ENCODE peak calls at places on chromosome 15, in four cellular contexts. M is HL-60, Y is K562, X is GM12878. Q is an unnamed sample.

GRCh38 chr15:98734472-98735284 is 86.3 kb downstream of the IGF1R start:
- DNase-seq in Y (no peak), M (peak), X (no peak), Q (no peak)

GRCh38 chr15:31206386-31207174 is 105.1 kb upstream of the TRPM1 start:
- DNase-seq in X (no peak), M (no peak), Y (no peak), Q (no peak)

GRCh38 chr15:40918799-40919392 is 10.2 kb upstream of the DLL4 start:
- DNase-seq in M (no peak), X (no peak), Y (peak), Q (no peak)

GRCh38 chr15:78206326-78207109 is 27.8 kb downstream of the ACSBG1 start:
- DNase-seq in M (no peak), X (no peak), Y (no peak), Q (no peak)

GRCh38 chr15:84883433-84883832 is 1.0 kb upstream of the SLC28A1 start:
- DNase-seq in M (no peak), X (no peak), Y (no peak), Q (no peak)

GRCh38 chr15:60649845-60650548 is 171.1 kb upstream of the ICE2 start:
- DNase-seq in M (no peak), Y (no peak), X (peak), Q (no peak)

GRCh38 chr15:40751745-40752144 is 3.3 kb downstream of the RMDN3 start:
- DNase-seq in M (no peak), X (no peak), Y (no peak), Q (no peak)

GRCh38 chr15:60070838-60071493 is 66.9 kb downstream of the FOXB1 start:
- DNase-seq in Y (no peak), M (no peak), X (no peak), Q (no peak)

GRCh38 chr15:66786222-66786621 is 84.2 kb downstream of the SMAD6 start:
- DNase-seq in X (no peak), M (no peak), Y (no peak), Q (no peak)

GRCh38 chr15:66072616-66073361 is 180.8 kb downstream of the MEGF11 start:
- DNase-seq in X (no peak), M (no peak), Y (no peak), Q (no peak)

GRCh38 chr15:39432007-39432406 is 148.9 kb upstream of the THBS1 start:
- DNase-seq in X (no peak), Y (no peak), M (no peak), Q (no peak)

GRCh38 chr15:95799286-95800187 is 531.0 kb upstream of the NR2F2 start:
- DNase-seq in X (no peak), M (no peak), Y (no peak), Q (no peak)

GRCh38 chr15:31400222-31400927 is 73.7 kb downstream of the KLF13 start:
- DNase-seq in M (no peak), X (no peak), Y (no peak), Q (no peak)

GRCh38 chr15:68812596-68813548 is 7.8 kb downstream of the ANP32A start:
- DNase-seq in M (no peak), Y (no peak), X (no peak), Q (no peak)

DNA sequence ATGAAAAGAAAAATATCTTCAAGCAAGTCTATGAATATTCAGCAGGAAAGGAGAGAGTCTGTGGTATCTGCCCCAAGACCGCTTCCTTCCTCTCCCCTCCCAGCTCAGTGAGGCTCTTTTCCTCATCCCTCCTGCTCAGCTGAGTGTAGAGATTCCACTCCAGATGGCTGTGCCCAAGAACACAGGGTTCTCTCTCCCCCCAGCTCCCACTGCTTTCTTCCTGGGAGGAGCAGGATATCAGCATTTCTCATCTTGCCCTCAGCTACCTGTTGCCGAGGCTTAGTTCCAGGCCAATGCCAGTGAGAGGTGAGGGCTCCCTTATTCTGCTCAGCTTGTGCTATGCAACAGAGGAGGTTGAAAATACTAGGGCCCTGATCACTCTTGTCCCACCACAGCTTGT is 211.9 kb downstream of the SV2B start:
- DNase-seq in Y (no peak), X (no peak), M (peak), Q (no peak)
- TF ChIP-seq SPI1 in Y (no peak), X (no peak), M (peak), Q (no peak)

DNA sequence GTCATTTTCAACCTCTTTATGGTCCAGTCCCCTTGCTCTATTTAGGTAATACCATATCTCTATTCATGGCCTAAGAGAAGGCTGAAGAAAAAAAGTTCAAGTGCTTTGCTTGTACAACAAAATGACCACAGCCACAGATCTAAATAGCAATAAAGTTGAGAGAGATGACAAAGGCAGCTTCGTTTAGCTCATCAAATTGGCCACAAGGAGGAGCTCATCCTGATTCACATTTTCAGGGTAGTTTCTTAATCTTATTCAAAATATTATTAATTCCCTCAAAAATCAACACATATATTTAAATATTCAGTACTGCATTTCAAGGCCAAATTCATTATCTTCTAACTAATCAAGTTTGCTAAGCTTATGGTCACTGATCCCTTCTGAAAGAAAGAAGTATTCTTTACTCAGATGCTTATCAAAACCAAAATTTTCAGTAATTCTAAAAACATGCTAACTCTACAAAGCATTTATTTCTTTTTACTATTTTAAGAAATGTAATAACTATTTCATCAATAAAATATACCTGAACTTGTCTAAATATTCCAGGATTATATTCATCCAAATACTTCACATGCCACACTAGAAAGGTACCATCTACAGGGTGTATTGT is 85.5 kb downstream of the DMXL2 start:
- DNase-seq in Y (peak), M (no peak), X (no peak), Q (no peak)
- TF ChIP-seq SPI1 in Y (no peak), M (no peak), X (no peak), Q (no peak)

DNA sequence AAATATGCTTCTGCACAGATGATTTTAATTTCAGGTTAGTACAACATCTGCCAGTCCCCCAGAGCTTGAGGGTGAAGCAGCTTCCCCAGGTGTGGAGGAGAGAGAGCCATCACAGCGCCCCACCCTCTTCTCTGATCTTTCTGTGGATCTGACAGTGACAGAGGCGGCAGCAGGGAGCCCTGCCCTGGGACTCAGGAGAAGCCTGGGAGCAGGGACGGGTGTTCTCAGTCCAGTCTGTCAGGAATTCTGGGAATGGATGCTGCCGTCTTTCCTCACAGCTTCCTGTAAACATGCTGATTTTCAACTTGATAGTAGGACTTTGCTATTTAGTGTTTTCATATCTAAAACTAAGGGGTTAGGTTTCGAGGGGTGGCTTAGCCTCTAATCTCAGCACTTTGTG is 11.4 kb upstream of the RAB8B start:
- DNase-seq in X (no peak), M (no peak), Y (peak), Q (no peak)
- TF ChIP-seq SPI1 in X (no peak), M (no peak), Y (no peak), Q (no peak)

GRCh38 chr15:72534522-72534921 is 60.4 kb downstream of the ARIH1 start:
- DNase-seq in M (no peak), X (no peak), Y (no peak), Q (no peak)
- TF ChIP-seq SPI1 in M (no peak), X (no peak), Y (no peak), Q (no peak)

DNA sequence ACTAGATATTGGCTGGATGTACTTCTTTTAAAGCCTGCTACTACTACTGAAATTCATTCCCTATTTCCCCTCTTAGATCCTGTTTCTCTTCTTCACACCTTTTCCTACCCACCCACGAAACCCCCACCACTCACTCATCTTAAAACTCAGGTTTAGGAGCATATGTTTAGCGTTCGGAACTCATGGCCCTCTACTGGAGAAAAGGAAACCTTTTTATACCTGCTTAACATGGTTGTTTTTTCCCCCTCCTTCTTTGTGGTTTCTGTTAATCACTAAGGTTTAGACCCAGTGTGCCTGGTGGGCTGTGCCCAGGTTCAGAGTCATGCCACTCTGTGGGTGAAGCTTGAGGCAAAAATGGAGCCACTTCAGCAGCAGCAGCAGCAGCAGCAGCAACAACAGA is 2.6 kb downstream of the ARID3B start:
- DNase-seq in X (no peak), Y (no peak), M (no peak), Q (no peak)
- TF ChIP-seq SPI1 in X (no peak), Y (no peak), M (no peak), Q (no peak)